ENCODE peak calls at places on chromosome 6, in four cellular contexts. U, O, F and S are unnamed samples.

GRCh38 chr6:151289399-151290007 is 49.7 kb downstream of the AKAP12 start:
- DNase-seq in U (no peak), O (no peak), F (no peak), S (no peak)

GRCh38 chr6:11586574-11586973 is 49.0 kb downstream of the TMEM170B start:
- DNase-seq in U (peak), O (no peak), F (no peak), S (peak)

GRCh38 chr6:54535568-54535967 is 227.3 kb downstream of the TINAG start:
- DNase-seq in U (no peak), O (no peak), F (no peak), S (no peak)

GRCh38 chr6:2952557-2953095 is 18.7 kb downstream of the SERPINB6 start:
- DNase-seq in U (peak), O (peak), F (peak), S (peak)

GRCh38 chr6:20688710-20689500 is 154.6 kb downstream of the CDKAL1 start:
- DNase-seq in U (peak), O (no peak), F (no peak), S (no peak)

GRCh38 chr6:160507420-160507819 is 156.7 kb downstream of the LPA start:
- DNase-seq in U (no peak), O (no peak), F (no peak), S (no peak)

GRCh38 chr6:72649032-72649984 is 27.4 kb downstream of the KCNQ5 start:
- DNase-seq in U (peak), O (no peak), F (no peak), S (no peak)

GRCh38 chr6:160767647-160768019 is 65.6 kb downstream of the PLG start:
- DNase-seq in U (no peak), O (no peak), F (no peak), S (no peak)

GRCh38 chr6:96907498-96907897 is 9.8 kb upstream of the NDUFAF4 start:
- DNase-seq in U (peak), O (no peak), F (no peak), S (no peak)